ENCODE peak calls at places on chromosome 15, in four cellular contexts. One of them, this sample, is unnamed.

GRCh38 chr15:99174567-99174966 is 69.7 kb downstream of the SYNM start:
- DNase-seq in AG08396: no peak
- DNase-seq in stimulated activated CD8-positive, alpha-beta memory T cell treated with anti-CD3 and anti-CD28 coated beads, Interleukin-4, amount 100 ng/mL, for 1 hour: no peak
- DNase-seq in activated CD4-positive, alpha-beta T cell treated with anti-CD3 and anti-CD28 coated beads, Interleukin-2, amount 10 ng/mL, durations not matched to agents 7 days and 5 days: no peak
- DNase-seq in this sample: no peak

GRCh38 chr15:97504031-97504430 is 456.5 kb upstream of the ARRDC4 start:
- DNase-seq in AG08396: no peak
- DNase-seq in activated CD4-positive, alpha-beta T cell treated with anti-CD3 and anti-CD28 coated beads, Interleukin-2, amount 10 ng/mL, durations not matched to agents 7 days and 5 days: no peak
- DNase-seq in stimulated activated CD8-positive, alpha-beta memory T cell treated with anti-CD3 and anti-CD28 coated beads, Interleukin-4, amount 100 ng/mL, for 1 hour: no peak
- DNase-seq in this sample: no peak

GRCh38 chr15:60589253-60589652 is 110.3 kb upstream of the ICE2 start:
- DNase-seq in activated CD4-positive, alpha-beta T cell treated with anti-CD3 and anti-CD28 coated beads, Interleukin-2, amount 10 ng/mL, durations not matched to agents 7 days and 5 days: no peak
- DNase-seq in stimulated activated CD8-positive, alpha-beta memory T cell treated with anti-CD3 and anti-CD28 coated beads, Interleukin-4, amount 100 ng/mL, for 1 hour: no peak
- DNase-seq in AG08396: no peak
- DNase-seq in this sample: peak; percentile 63

GRCh38 chr15:66151809-66152208 is 101.7 kb downstream of the MEGF11 start:
- DNase-seq in AG08396: no peak
- DNase-seq in activated CD4-positive, alpha-beta T cell treated with anti-CD3 and anti-CD28 coated beads, Interleukin-2, amount 10 ng/mL, durations not matched to agents 7 days and 5 days: no peak
- DNase-seq in stimulated activated CD8-positive, alpha-beta memory T cell treated with anti-CD3 and anti-CD28 coated beads, Interleukin-4, amount 100 ng/mL, for 1 hour: no peak
- DNase-seq in this sample: no peak

GRCh38 chr15:66252411-66253295 is 897 bp downstream of the MEGF11 start:
- DNase-seq in AG08396: peak; percentile 90
- DNase-seq in stimulated activated CD8-positive, alpha-beta memory T cell treated with anti-CD3 and anti-CD28 coated beads, Interleukin-4, amount 100 ng/mL, for 1 hour: no peak
- DNase-seq in activated CD4-positive, alpha-beta T cell treated with anti-CD3 and anti-CD28 coated beads, Interleukin-2, amount 10 ng/mL, durations not matched to agents 7 days and 5 days: peak; percentile 36
- DNase-seq in this sample: no peak

GRCh38 chr15:52288051-52288942 is 7.3 kb downstream of the MYO5C start:
- DNase-seq in AG08396: peak; percentile 71
- DNase-seq in stimulated activated CD8-positive, alpha-beta memory T cell treated with anti-CD3 and anti-CD28 coated beads, Interleukin-4, amount 100 ng/mL, for 1 hour: no peak
- DNase-seq in activated CD4-positive, alpha-beta T cell treated with anti-CD3 and anti-CD28 coated beads, Interleukin-2, amount 10 ng/mL, durations not matched to agents 7 days and 5 days: no peak
- DNase-seq in this sample: no peak

GRCh38 chr15:28956491-28956890 is 70.7 kb downstream of the APBA2 start:
- DNase-seq in AG08396: no peak
- DNase-seq in activated CD4-positive, alpha-beta T cell treated with anti-CD3 and anti-CD28 coated beads, Interleukin-2, amount 10 ng/mL, durations not matched to agents 7 days and 5 days: no peak
- DNase-seq in stimulated activated CD8-positive, alpha-beta memory T cell treated with anti-CD3 and anti-CD28 coated beads, Interleukin-4, amount 100 ng/mL, for 1 hour: no peak
- DNase-seq in this sample: no peak

GRCh38 chr15:73367624-73368300 is 996 bp downstream of the HCN4 start:
- DNase-seq in AG08396: peak; percentile 39
- DNase-seq in stimulated activated CD8-positive, alpha-beta memory T cell treated with anti-CD3 and anti-CD28 coated beads, Interleukin-4, amount 100 ng/mL, for 1 hour: no peak
- DNase-seq in activated CD4-positive, alpha-beta T cell treated with anti-CD3 and anti-CD28 coated beads, Interleukin-2, amount 10 ng/mL, durations not matched to agents 7 days and 5 days: no peak
- DNase-seq in this sample: no peak

GRCh38 chr15:74414603-74415338 is 19.0 kb downstream of the SEMA7A start:
- DNase-seq in AG08396: no peak
- DNase-seq in stimulated activated CD8-positive, alpha-beta memory T cell treated with anti-CD3 and anti-CD28 coated beads, Interleukin-4, amount 100 ng/mL, for 1 hour: no peak
- DNase-seq in activated CD4-positive, alpha-beta T cell treated with anti-CD3 and anti-CD28 coated beads, Interleukin-2, amount 10 ng/mL, durations not matched to agents 7 days and 5 days: no peak
- DNase-seq in this sample: peak; percentile 55

GRCh38 chr15:47599806-47600205 is 117.5 kb upstream of the SEMA6D start:
- DNase-seq in AG08396: no peak
- DNase-seq in activated CD4-positive, alpha-beta T cell treated with anti-CD3 and anti-CD28 coated beads, Interleukin-2, amount 10 ng/mL, durations not matched to agents 7 days and 5 days: no peak
- DNase-seq in stimulated activated CD8-positive, alpha-beta memory T cell treated with anti-CD3 and anti-CD28 coated beads, Interleukin-4, amount 100 ng/mL, for 1 hour: no peak
- DNase-seq in this sample: no peak

GRCh38 chr15:56929389-56929788 is 10.9 kb downstream of the TCF12 start:
- DNase-seq in activated CD4-positive, alpha-beta T cell treated with anti-CD3 and anti-CD28 coated beads, Interleukin-2, amount 10 ng/mL, durations not matched to agents 7 days and 5 days: no peak
- DNase-seq in AG08396: no peak
- DNase-seq in stimulated activated CD8-positive, alpha-beta memory T cell treated with anti-CD3 and anti-CD28 coated beads, Interleukin-4, amount 100 ng/mL, for 1 hour: no peak
- DNase-seq in this sample: no peak

GRCh38 chr15:23411841-23412240 is 35.2 kb downstream of the GOLGA6L2 start:
- DNase-seq in AG08396: no peak
- DNase-seq in stimulated activated CD8-positive, alpha-beta memory T cell treated with anti-CD3 and anti-CD28 coated beads, Interleukin-4, amount 100 ng/mL, for 1 hour: no peak
- DNase-seq in activated CD4-positive, alpha-beta T cell treated with anti-CD3 and anti-CD28 coated beads, Interleukin-2, amount 10 ng/mL, durations not matched to agents 7 days and 5 days: no peak
- DNase-seq in this sample: no peak

GRCh38 chr15:57565326-57565725 is 26.4 kb upstream of the MYZAP start:
- DNase-seq in AG08396: no peak
- DNase-seq in stimulated activated CD8-positive, alpha-beta memory T cell treated with anti-CD3 and anti-CD28 coated beads, Interleukin-4, amount 100 ng/mL, for 1 hour: no peak
- DNase-seq in activated CD4-positive, alpha-beta T cell treated with anti-CD3 and anti-CD28 coated beads, Interleukin-2, amount 10 ng/mL, durations not matched to agents 7 days and 5 days: peak; percentile 34
- DNase-seq in this sample: peak; percentile 65

GRCh38 chr15:70853270-70853854 is 595 bp downstream of the LARP6 start:
- DNase-seq in AG08396: peak; percentile 80
- DNase-seq in stimulated activated CD8-positive, alpha-beta memory T cell treated with anti-CD3 and anti-CD28 coated beads, Interleukin-4, amount 100 ng/mL, for 1 hour: no peak
- DNase-seq in activated CD4-positive, alpha-beta T cell treated with anti-CD3 and anti-CD28 coated beads, Interleukin-2, amount 10 ng/mL, durations not matched to agents 7 days and 5 days: no peak
- DNase-seq in this sample: no peak

GRCh38 chr15:92123848-92124631 is 269.6 kb upstream of the ST8SIA2 start:
- DNase-seq in AG08396: no peak
- DNase-seq in stimulated activated CD8-positive, alpha-beta memory T cell treated with anti-CD3 and anti-CD28 coated beads, Interleukin-4, amount 100 ng/mL, for 1 hour: no peak
- DNase-seq in activated CD4-positive, alpha-beta T cell treated with anti-CD3 and anti-CD28 coated beads, Interleukin-2, amount 10 ng/mL, durations not matched to agents 7 days and 5 days: no peak
- DNase-seq in this sample: no peak

GRCh38 chr15:60894347-60894746 is 334.8 kb downstream of the RORA start:
- DNase-seq in AG08396: no peak
- DNase-seq in activated CD4-positive, alpha-beta T cell treated with anti-CD3 and anti-CD28 coated beads, Interleukin-2, amount 10 ng/mL, durations not matched to agents 7 days and 5 days: no peak
- DNase-seq in stimulated activated CD8-positive, alpha-beta memory T cell treated with anti-CD3 and anti-CD28 coated beads, Interleukin-4, amount 100 ng/mL, for 1 hour: no peak
- DNase-seq in this sample: no peak

This sample was measured in Jurkat, Clone E6-1.